ENCODE peak calls at places on chromosomes 7 and 10, in six cellular contexts. One of them, this sample, is unnamed.

GRCh38 chr10:37680243-37680683 is 177.1 kb downstream of the ZNF248 start:
- DNase-seq in GM10248: no peak
- DNase-seq in WTC11: no peak
- DNase-seq in SK-N-SH: no peak
- DNase-seq in BE2C: no peak
- DNase-seq in fibroblast of lung: no peak
- DNase-seq in this sample: no peak

GRCh38 chr7:140260338-140260737 is 83.6 kb upstream of the KDM7A start:
- DNase-seq in GM10248: no peak
- DNase-seq in WTC11: no peak
- DNase-seq in SK-N-SH: no peak
- DNase-seq in BE2C: no peak
- DNase-seq in fibroblast of lung: no peak
- DNase-seq in this sample: no peak

GRCh38 chr10:48526846-48527505 is 77.9 kb downstream of the ARHGAP22 start:
- DNase-seq in GM10248: no peak
- DNase-seq in WTC11: no peak
- DNase-seq in SK-N-SH: no peak
- DNase-seq in BE2C: no peak
- DNase-seq in fibroblast of lung: no peak
- DNase-seq in this sample: no peak

GRCh38 chr7:44050121-44050914 is 5.8 kb downstream of the DBNL start:
- DNase-seq in GM10248: no peak
- DNase-seq in WTC11: no peak
- DNase-seq in SK-N-SH: no peak
- DNase-seq in BE2C: no peak
- DNase-seq in fibroblast of lung: no peak
- DNase-seq in this sample: no peak

GRCh38 chr7:13017325-13017853 is 330.0 kb downstream of the ARL4A start:
- DNase-seq in GM10248: no peak
- DNase-seq in WTC11: no peak
- DNase-seq in SK-N-SH: no peak
- DNase-seq in BE2C: no peak
- DNase-seq in fibroblast of lung: peak; percentile 81
- DNase-seq in this sample: no peak

GRCh38 chr10:97200616-97201015 is 14.9 kb upstream of the SLIT1 start:
- DNase-seq in GM10248: no peak
- DNase-seq in WTC11: no peak
- DNase-seq in SK-N-SH: no peak
- DNase-seq in BE2C: no peak
- DNase-seq in fibroblast of lung: no peak
- DNase-seq in this sample: no peak

GRCh38 chr10:61899045-61899444 is 2.5 kb upstream of the ARID5B start:
- DNase-seq in GM10248: no peak
- DNase-seq in WTC11: no peak
- DNase-seq in SK-N-SH: peak; percentile 33
- DNase-seq in BE2C: no peak
- DNase-seq in fibroblast of lung: peak; percentile 61
- DNase-seq in this sample: no peak

GRCh38 chr10:124496620-124497019 is 35.0 kb downstream of the LHPP start:
- DNase-seq in GM10248: no peak
- DNase-seq in WTC11: no peak
- DNase-seq in SK-N-SH: no peak
- DNase-seq in BE2C: no peak
- DNase-seq in fibroblast of lung: no peak
- DNase-seq in this sample: no peak

GRCh38 chr10:96587255-96588059 is 645 bp upstream of the TM9SF3 start:
- DNase-seq in GM10248: no peak
- DNase-seq in WTC11: no peak
- DNase-seq in SK-N-SH: no peak
- DNase-seq in BE2C: no peak
- DNase-seq in fibroblast of lung: peak; percentile 79
- DNase-seq in this sample: peak; percentile 18

GRCh38 chr7:103989200-103989784 is at the start of gene RELN:
- DNase-seq in GM10248: peak; percentile 13
- DNase-seq in WTC11: peak; percentile 49
- DNase-seq in SK-N-SH: peak; percentile 85
- DNase-seq in BE2C: peak; percentile 82
- DNase-seq in fibroblast of lung: peak; percentile 33
- DNase-seq in this sample: no peak

GRCh38 chr7:31261373-31261772 is 79.2 kb downstream of the NEUROD6 start:
- DNase-seq in GM10248: no peak
- DNase-seq in WTC11: no peak
- DNase-seq in SK-N-SH: no peak
- DNase-seq in BE2C: no peak
- DNase-seq in fibroblast of lung: no peak
- DNase-seq in this sample: no peak

GRCh38 chr7:12638851-12639467 is 48.5 kb upstream of the ARL4A start:
- DNase-seq in GM10248: peak; percentile 17
- DNase-seq in WTC11: no peak
- DNase-seq in SK-N-SH: peak; percentile 39
- DNase-seq in BE2C: no peak
- DNase-seq in fibroblast of lung: peak; percentile 66
- DNase-seq in this sample: no peak

GRCh38 chr10:106711313-106711906 is 453.1 kb downstream of the SORCS1 start:
- DNase-seq in GM10248: peak; percentile 67
- DNase-seq in WTC11: peak; percentile 79
- DNase-seq in SK-N-SH: peak; percentile 46
- DNase-seq in BE2C: peak; percentile 76
- DNase-seq in fibroblast of lung: peak; percentile 2
- DNase-seq in this sample: peak; percentile 17

GRCh38 chr10:114917927-114918672 is 19.9 kb upstream of the TRUB1 start:
- DNase-seq in GM10248: no peak
- DNase-seq in WTC11: no peak
- DNase-seq in SK-N-SH: no peak
- DNase-seq in BE2C: no peak
- DNase-seq in fibroblast of lung: no peak
- DNase-seq in this sample: no peak

GRCh38 chr10:103879831-103880230 is 24.5 kb upstream of the SH3PXD2A start:
- DNase-seq in GM10248: no peak
- DNase-seq in WTC11: no peak
- DNase-seq in SK-N-SH: no peak
- DNase-seq in BE2C: no peak
- DNase-seq in fibroblast of lung: no peak
- DNase-seq in this sample: no peak

GRCh38 chr7:101743995-101744360 is 73.4 kb upstream of the CUX1 start:
- DNase-seq in GM10248: no peak
- DNase-seq in WTC11: peak; percentile 69
- DNase-seq in SK-N-SH: no peak
- DNase-seq in BE2C: no peak
- DNase-seq in fibroblast of lung: no peak
- DNase-seq in this sample: no peak

GRCh38 chr10:103491729-103492364 is 1.7 kb upstream of the NEURL1 start:
- DNase-seq in GM10248: no peak
- DNase-seq in WTC11: no peak
- DNase-seq in SK-N-SH: peak; percentile 86
- DNase-seq in BE2C: peak; percentile 73
- DNase-seq in fibroblast of lung: peak; percentile 91
- DNase-seq in this sample: peak; percentile 20

GRCh38 chr7:98993024-98993897 is 114.9 kb downstream of the TRRAP start:
- DNase-seq in GM10248: no peak
- DNase-seq in WTC11: no peak
- DNase-seq in SK-N-SH: no peak
- DNase-seq in BE2C: no peak
- DNase-seq in fibroblast of lung: no peak
- DNase-seq in this sample: no peak

GRCh38 chr7:92478095-92478494 is 349 bp upstream of the ERVW-1 start:
- DNase-seq in GM10248: no peak
- DNase-seq in WTC11: no peak
- DNase-seq in SK-N-SH: no peak
- DNase-seq in BE2C: no peak
- DNase-seq in fibroblast of lung: no peak
- DNase-seq in this sample: no peak

GRCh38 chr7:27183682-27184341 is 1.2 kb downstream of the HOXA11 start:
- DNase-seq in GM10248: no peak
- DNase-seq in WTC11: no peak
- DNase-seq in SK-N-SH: peak; percentile 75
- DNase-seq in BE2C: no peak
- DNase-seq in fibroblast of lung: no peak
- DNase-seq in this sample: no peak

GRCh38 chr10:50384839-50385238 is 133.5 kb upstream of the ASAH2 start:
- DNase-seq in GM10248: no peak
- DNase-seq in WTC11: no peak
- DNase-seq in SK-N-SH: no peak
- DNase-seq in BE2C: no peak
- DNase-seq in fibroblast of lung: no peak
- DNase-seq in this sample: no peak

GRCh38 chr7:45147858-45148652 is 9.5 kb upstream of the RAMP3 start:
- DNase-seq in GM10248: no peak
- DNase-seq in WTC11: no peak
- DNase-seq in SK-N-SH: no peak
- DNase-seq in BE2C: no peak
- DNase-seq in fibroblast of lung: no peak
- DNase-seq in this sample: no peak

GRCh38 chr7:155107126-155107525 is 37.0 kb downstream of the HTR5A start:
- DNase-seq in GM10248: no peak
- DNase-seq in WTC11: no peak
- DNase-seq in SK-N-SH: no peak
- DNase-seq in BE2C: no peak
- DNase-seq in fibroblast of lung: no peak
- DNase-seq in this sample: no peak

GRCh38 chr7:112021348-112022044 is 184.7 kb downstream of the DOCK4 start:
- DNase-seq in GM10248: no peak
- DNase-seq in WTC11: no peak
- DNase-seq in SK-N-SH: no peak
- DNase-seq in BE2C: no peak
- DNase-seq in fibroblast of lung: no peak
- DNase-seq in this sample: no peak

GRCh38 chr7:16594061-16594460 is 51.5 kb downstream of the ANKMY2 start:
- DNase-seq in GM10248: no peak
- DNase-seq in WTC11: no peak
- DNase-seq in SK-N-SH: no peak
- DNase-seq in BE2C: no peak
- DNase-seq in fibroblast of lung: peak; percentile 22
- DNase-seq in this sample: no peak

GRCh38 chr7:51220226-51220625 is 96.4 kb downstream of the COBL start:
- DNase-seq in GM10248: no peak
- DNase-seq in WTC11: no peak
- DNase-seq in SK-N-SH: no peak
- DNase-seq in BE2C: no peak
- DNase-seq in fibroblast of lung: no peak
- DNase-seq in this sample: no peak

GRCh38 chr10:100877451-100877850 is 35.3 kb upstream of the SLF2 start:
- DNase-seq in GM10248: no peak
- DNase-seq in WTC11: no peak
- DNase-seq in SK-N-SH: no peak
- DNase-seq in BE2C: no peak
- DNase-seq in fibroblast of lung: no peak
- DNase-seq in this sample: no peak
- TF ChIP-seq CTCF in GM10248: no peak
- TF ChIP-seq CTCF in WTC11: no peak
- TF ChIP-seq CTCF in SK-N-SH: no peak
- TF ChIP-seq CTCF in BE2C: no peak
- TF ChIP-seq CTCF in fibroblast of lung: no peak
- TF ChIP-seq CTCF in this sample: no peak

DNA sequence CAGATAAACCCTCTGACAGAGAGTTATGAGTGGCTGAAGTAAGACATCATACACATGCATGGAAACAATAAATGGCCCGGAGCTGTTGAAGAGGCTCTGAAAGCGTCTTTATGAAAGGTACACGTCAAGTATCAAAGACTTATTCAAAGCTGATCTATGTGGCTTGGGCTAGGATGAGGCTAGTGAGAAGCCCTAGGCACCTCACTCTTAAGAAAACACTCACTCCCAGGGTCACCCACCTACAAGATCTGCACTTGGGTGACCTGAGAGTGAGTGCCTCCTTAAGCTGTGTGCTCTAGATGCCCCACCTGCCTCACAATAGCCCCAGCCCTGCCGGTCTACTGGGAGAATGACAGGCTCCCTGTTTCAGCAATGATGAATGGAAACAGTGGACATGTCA is 1.1 kb upstream of the GIMAP1 start:
- DNase-seq in GM10248: no peak
- DNase-seq in WTC11: no peak
- DNase-seq in SK-N-SH: no peak
- DNase-seq in BE2C: no peak
- DNase-seq in fibroblast of lung: no peak
- DNase-seq in this sample: no peak
- TF ChIP-seq CTCF in GM10248: no peak
- TF ChIP-seq CTCF in WTC11: no peak
- TF ChIP-seq CTCF in SK-N-SH: no peak
- TF ChIP-seq CTCF in BE2C: no peak
- TF ChIP-seq CTCF in fibroblast of lung: no peak
- TF ChIP-seq CTCF in this sample: no peak

GRCh38 chr10:132306951-132307751 is 599 bp downstream of the STK32C start:
- DNase-seq in GM10248: no peak
- DNase-seq in WTC11: peak; percentile 49
- DNase-seq in SK-N-SH: peak; percentile 83
- DNase-seq in BE2C: peak; percentile 44
- DNase-seq in fibroblast of lung: peak; percentile 7
- DNase-seq in this sample: no peak
- TF ChIP-seq CTCF in GM10248: no peak
- TF ChIP-seq CTCF in WTC11: no peak
- TF ChIP-seq CTCF in SK-N-SH: no peak
- TF ChIP-seq CTCF in BE2C: no peak
- TF ChIP-seq CTCF in fibroblast of lung: no peak
- TF ChIP-seq CTCF in this sample: no peak

GRCh38 chr10:71222541-71223364 is 10.4 kb downstream of the UNC5B start:
- DNase-seq in GM10248: no peak
- DNase-seq in WTC11: peak; percentile 46
- DNase-seq in SK-N-SH: no peak
- DNase-seq in BE2C: peak; percentile 88
- DNase-seq in fibroblast of lung: no peak
- DNase-seq in this sample: no peak
- TF ChIP-seq CTCF in GM10248: no peak
- TF ChIP-seq CTCF in WTC11: peak; percentile 16
- TF ChIP-seq CTCF in SK-N-SH: peak; percentile 27
- TF ChIP-seq CTCF in BE2C: peak; percentile 52
- TF ChIP-seq CTCF in fibroblast of lung: no peak
- TF ChIP-seq CTCF in this sample: no peak

GRCh38 chr10:47264797-47265281 is 35.2 kb upstream of the GDF10 start:
- DNase-seq in GM10248: no peak
- DNase-seq in WTC11: no peak
- DNase-seq in SK-N-SH: no peak
- DNase-seq in BE2C: no peak
- DNase-seq in fibroblast of lung: no peak
- DNase-seq in this sample: no peak

GRCh38 chr10:47266602-47267001 is 33.4 kb upstream of the GDF10 start:
- DNase-seq in GM10248: no peak
- DNase-seq in WTC11: no peak
- DNase-seq in SK-N-SH: no peak
- DNase-seq in BE2C: no peak
- DNase-seq in fibroblast of lung: no peak
- DNase-seq in this sample: no peak

GRCh38 chr10:47268696-47269095 is 31.3 kb upstream of the GDF10 start:
- DNase-seq in GM10248: no peak
- DNase-seq in WTC11: no peak
- DNase-seq in SK-N-SH: no peak
- DNase-seq in BE2C: no peak
- DNase-seq in fibroblast of lung: no peak
- DNase-seq in this sample: no peak

GRCh38 chr10:47269294-47269693 is 30.7 kb upstream of the GDF10 start:
- DNase-seq in GM10248: no peak
- DNase-seq in WTC11: no peak
- DNase-seq in SK-N-SH: no peak
- DNase-seq in BE2C: no peak
- DNase-seq in fibroblast of lung: peak; percentile 21
- DNase-seq in this sample: no peak
- TF ChIP-seq CTCF in GM10248: no peak
- TF ChIP-seq CTCF in WTC11: no peak
- TF ChIP-seq CTCF in SK-N-SH: no peak
- TF ChIP-seq CTCF in BE2C: peak; percentile 60
- TF ChIP-seq CTCF in fibroblast of lung: no peak
- TF ChIP-seq CTCF in this sample: peak; percentile 21

This sample was measured in Panc1.